ENCODE peak calls at places on chromosomes 6 and 20, in six cellular contexts. L, E, H, D, C and B are unnamed samples.

GRCh38 chr20:16576219-16576618 is 3.0 kb upstream of the KIF16B start:
- DNase-seq in D (no peak), E (no peak), H (peak; percentile 10), C (no peak), L (no peak), B (no peak)

GRCh38 chr20:62772994-62773858 is 23.0 kb upstream of the MRGBP start:
- DNase-seq in L (no peak), D (peak; percentile 8), C (peak; percentile 64), H (no peak), E (no peak), B (no peak)

GRCh38 chr6:14921878-14922277 is 324.0 kb upstream of the JARID2 start:
- DNase-seq in H (no peak), E (no peak), L (no peak), D (no peak), C (no peak), B (no peak)

GRCh38 chr6:68951350-68951749 is 316.3 kb downstream of the ADGRB3 start:
- DNase-seq in D (no peak), L (no peak), C (no peak), H (no peak), E (no peak), B (no peak)

GRCh38 chr6:109222848-109223247 is 127.5 kb downstream of the CEP57L1 start:
- DNase-seq in E (no peak), H (no peak), D (no peak), C (no peak), L (no peak), B (no peak)

GRCh38 chr6:167907837-167908681 is 81.3 kb downstream of the AFDN start:
- DNase-seq in H (no peak), C (no peak), D (peak; percentile 28), E (no peak), L (peak; percentile 38), B (no peak)

GRCh38 chr6:88574666-88575065 is 388.8 kb downstream of the RNGTT start:
- DNase-seq in C (no peak), E (no peak), D (no peak), H (peak; percentile 84), L (no peak), B (no peak)

GRCh38 chr6:148463671-148464070 is 121.0 kb downstream of the SASH1 start:
- DNase-seq in H (no peak), C (no peak), L (no peak), D (peak; percentile 71), E (no peak), B (no peak)

GRCh38 chr20:34316191-34316814 is 13.1 kb upstream of the AHCY start:
- DNase-seq in E (no peak), D (peak; percentile 19), L (peak; percentile 41), H (no peak), C (no peak), B (no peak)

GRCh38 chr6:157550114-157550989 is 169.4 kb downstream of the ZDHHC14 start:
- DNase-seq in D (no peak), H (no peak), L (no peak), E (no peak), C (no peak), B (no peak)

GRCh38 chr20:63092660-63093215 is 86.0 kb upstream of the BHLHE23 start:
- DNase-seq in E (peak; percentile 54), H (no peak), D (no peak), C (peak; percentile 6), L (no peak), B (peak; percentile 11)

GRCh38 chr6:85672623-85673022 is 29.9 kb upstream of the SYNCRIP start:
- DNase-seq in E (no peak), C (no peak), L (no peak), D (no peak), H (no peak), B (no peak)

GRCh38 chr6:152587473-152587872 is 49.7 kb downstream of the SYNE1 start:
- DNase-seq in L (no peak), C (no peak), E (no peak), D (no peak), H (no peak), B (no peak)

GRCh38 chr6:154154389-154154967 is 115.4 kb downstream of the OPRM1 start:
- DNase-seq in H (peak; percentile 77), L (peak; percentile 32), D (peak; percentile 81), E (no peak), C (peak; percentile 61), B (no peak)

GRCh38 chr20:62066339-62066982 is 780 bp upstream of the TAF4 start:
- DNase-seq in C (peak; percentile 74), E (peak; percentile 80), D (peak; percentile 44), H (peak; percentile 88), L (peak; percentile 77), B (peak; percentile 54)

GRCh38 chr6:127190552-127190951 is 72.1 kb downstream of the RSPO3 start:
- DNase-seq in C (no peak), E (no peak), L (no peak), D (peak; percentile 53), H (peak; percentile 36), B (no peak)

GRCh38 chr20:62796699-62797491 is 622 bp downstream of the MRGBP start:
- DNase-seq in E (no peak), D (no peak), H (no peak), C (no peak), L (no peak), B (no peak)

GRCh38 chr20:23032679-23033078 is 2.4 kb upstream of the SSTR4 start:
- DNase-seq in C (no peak), D (no peak), L (no peak), H (no peak), E (no peak), B (no peak)

GRCh38 chr6:73969982-73970960 is 274.3 kb downstream of the CD109 start:
- DNase-seq in H (peak; percentile 81), L (peak; percentile 20), E (no peak), D (peak; percentile 67), C (no peak), B (no peak)

GRCh38 chr6:132316970-132317369 is 84.3 kb downstream of the MOXD1 start:
- DNase-seq in E (no peak), D (no peak), C (no peak), H (no peak), L (no peak), B (no peak)

GRCh38 chr6:108168501-108168979 is 2.7 kb downstream of the NR2E1 start:
- DNase-seq in L (peak; percentile 35), D (peak; percentile 43), C (peak; percentile 51), H (peak; percentile 90), E (peak; percentile 64), B (no peak)

GRCh38 chr6:81875776-81876293 is 123.4 kb upstream of the TENT5A start:
- DNase-seq in E (no peak), L (peak; percentile 25), D (peak; percentile 62), C (no peak), H (no peak), B (no peak)

GRCh38 chr20:45887346-45887715 is at the start of gene SPATA25:
- DNase-seq in L (no peak), H (no peak), C (no peak), D (no peak), E (no peak), B (no peak)
- TF ChIP-seq CTCF in L (no peak), H (no peak), C (no peak), D (no peak), E (no peak), B (no peak)

GRCh38 chr6:37486440-37486839 is 13.3 kb downstream of the CCDC167 start:
- DNase-seq in H (no peak), E (no peak), D (no peak), L (no peak), C (no peak), B (no peak)

GRCh38 chr6:37484786-37485170 is 14.9 kb downstream of the CCDC167 start:
- DNase-seq in C (no peak), H (no peak), E (no peak), L (no peak), D (no peak), B (no peak)

GRCh38 chr6:37483917-37484785 is 15.5 kb downstream of the CCDC167 start:
- DNase-seq in L (peak; percentile 73), D (peak; percentile 30), E (peak; percentile 81), H (peak; percentile 83), C (peak; percentile 58), B (peak; percentile 90)

GRCh38 chr6:37483502-37483901 is 16.2 kb downstream of the CCDC167 start:
- DNase-seq in H (no peak), E (no peak), C (no peak), D (no peak), L (no peak), B (no peak)

DNA sequence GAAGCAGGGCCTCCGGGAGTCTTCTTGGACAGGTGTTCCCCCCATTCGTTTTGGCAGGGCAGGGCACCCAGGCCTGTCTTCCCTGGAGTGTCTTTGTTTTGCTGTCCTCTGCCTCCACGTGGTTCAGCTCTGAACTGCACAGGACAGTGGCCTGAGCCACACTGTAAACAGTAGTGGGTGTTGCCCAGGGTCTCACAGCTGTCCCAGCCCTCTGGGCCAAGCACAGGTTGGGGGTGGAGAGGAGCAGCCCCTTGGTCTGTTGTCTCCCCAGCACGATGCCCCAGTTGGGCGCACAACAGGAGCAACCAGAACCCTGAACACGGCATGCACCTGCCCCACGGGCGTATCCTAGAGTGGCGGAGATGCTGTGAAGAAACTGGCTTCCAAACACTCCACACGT is 14.4 kb downstream of the CCDC167 start:
- DNase-seq in E (no peak), C (no peak), H (peak; percentile 51), L (no peak), D (no peak), B (no peak)
- TF ChIP-seq CTCF in E (no peak), C (no peak), H (peak; percentile 54), L (no peak), D (peak; percentile 28), B (peak; percentile 22)

GRCh38 chr20:45021626-45022025 is 55.3 kb downstream of the STK4 start:
- DNase-seq in E (no peak), D (no peak), L (no peak), H (no peak), C (no peak), B (no peak)

GRCh38 chr20:45017859-45018258 is 51.5 kb downstream of the STK4 start:
- DNase-seq in C (no peak), L (no peak), E (no peak), H (no peak), D (peak; percentile 62), B (no peak)

GRCh38 chr20:45019027-45019763 is 52.9 kb downstream of the STK4 start:
- DNase-seq in L (no peak), D (no peak), C (no peak), E (no peak), H (no peak), B (no peak)

GRCh38 chr20:45019764-45020126 is 53.4 kb downstream of the STK4 start:
- DNase-seq in E (no peak), C (no peak), L (no peak), D (no peak), H (no peak), B (no peak)

GRCh38 chr20:45020236-45020886 is 54.0 kb downstream of the STK4 start:
- DNase-seq in D (no peak), E (no peak), L (no peak), C (no peak), H (no peak), B (no peak)
- TF ChIP-seq CTCF in D (no peak), E (no peak), L (no peak), C (no peak), H (no peak), B (no peak)

DNA sequence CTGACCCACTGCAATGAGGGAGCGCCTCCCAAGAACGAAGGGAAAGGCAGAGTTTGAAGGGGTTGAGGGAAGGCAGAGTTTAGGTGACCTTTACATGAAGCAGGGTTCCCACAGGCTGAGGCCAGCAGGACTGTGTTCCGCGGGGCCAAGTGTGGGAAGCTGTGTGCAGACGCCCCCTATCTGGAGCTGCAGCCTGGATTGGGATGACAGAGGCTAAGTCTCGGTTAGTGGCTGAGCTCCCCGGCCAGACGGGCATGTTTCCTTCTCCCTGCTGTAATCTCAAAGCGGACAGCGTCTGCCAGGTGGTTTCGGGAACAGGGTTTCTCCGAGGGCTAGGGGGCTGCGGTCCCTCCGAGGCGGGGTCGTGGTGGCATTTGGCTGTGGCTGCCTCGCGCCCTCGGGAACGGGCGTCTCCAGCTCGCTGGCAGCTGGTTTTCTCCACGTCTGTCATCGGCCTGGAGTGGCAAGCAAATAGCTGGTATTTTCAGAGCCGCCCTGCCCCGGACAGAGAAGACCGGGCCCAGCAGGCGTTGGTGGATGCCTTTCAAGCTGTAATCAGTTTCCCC is 702 bp upstream of the PYGB start:
- DNase-seq in E (peak; percentile 85), L (peak; percentile 42), D (peak; percentile 74), C (peak; percentile 80), H (peak; percentile 77), B (no peak)
- TF ChIP-seq CTCF in E (peak; percentile 51), L (no peak), D (peak; percentile 76), C (peak; percentile 23), H (peak; percentile 56), B (peak; percentile 66)